ENCODE peak calls at places on chromosome 13, in eight cellular contexts. One of them, this sample, is unnamed.

GRCh38 chr13:98848736-98849135 is 96.3 kb upstream of the SLC15A1 start:
- DNase-seq in ascending aorta: no peak
- DNase-seq in OCI-LY7: no peak
- DNase-seq in ovary: no peak
- DNase-seq in tibial nerve: no peak
- DNase-seq in thoracic aorta: no peak
- DNase-seq in aorta: peak; percentile 78
- DNase-seq in cardiac muscle cell: no peak
- DNase-seq in this sample: no peak

GRCh38 chr13:111338841-111339240 is 18.4 kb downstream of the TEX29 start:
- DNase-seq in thoracic aorta: no peak
- DNase-seq in OCI-LY7: no peak
- DNase-seq in tibial nerve: no peak
- DNase-seq in ovary: no peak
- DNase-seq in cardiac muscle cell: no peak
- DNase-seq in ascending aorta: no peak
- DNase-seq in aorta: peak; percentile 29
- DNase-seq in this sample: no peak

GRCh38 chr13:109684836-109685602 is 101.4 kb downstream of the IRS2 start:
- DNase-seq in aorta: no peak
- DNase-seq in cardiac muscle cell: peak; percentile 84
- DNase-seq in ascending aorta: no peak
- DNase-seq in OCI-LY7: no peak
- DNase-seq in tibial nerve: peak; percentile 31
- DNase-seq in ovary: peak; percentile 52
- DNase-seq in thoracic aorta: no peak
- DNase-seq in this sample: no peak

GRCh38 chr13:86135856-86136255 is 336.6 kb upstream of the SLITRK6 start:
- DNase-seq in cardiac muscle cell: no peak
- DNase-seq in ovary: no peak
- DNase-seq in ascending aorta: no peak
- DNase-seq in aorta: no peak
- DNase-seq in tibial nerve: no peak
- DNase-seq in thoracic aorta: no peak
- DNase-seq in OCI-LY7: no peak
- DNase-seq in this sample: no peak

GRCh38 chr13:77565635-77566034 is 30.1 kb downstream of the SCEL start:
- DNase-seq in OCI-LY7: peak; percentile 39
- DNase-seq in thoracic aorta: no peak
- DNase-seq in tibial nerve: no peak
- DNase-seq in aorta: no peak
- DNase-seq in ascending aorta: no peak
- DNase-seq in cardiac muscle cell: peak; percentile 58
- DNase-seq in ovary: no peak
- DNase-seq in this sample: no peak

GRCh38 chr13:71867101-71867814 is at the start of gene DACH1:
- DNase-seq in tibial nerve: peak; percentile 17
- DNase-seq in OCI-LY7: no peak
- DNase-seq in thoracic aorta: no peak
- DNase-seq in aorta: peak; percentile 42
- DNase-seq in ascending aorta: no peak
- DNase-seq in cardiac muscle cell: peak; percentile 64
- DNase-seq in ovary: no peak
- DNase-seq in this sample: peak; percentile 13

GRCh38 chr13:28401303-28402056 is 93.4 kb downstream of the FLT1 start:
- DNase-seq in OCI-LY7: no peak
- DNase-seq in tibial nerve: no peak
- DNase-seq in ascending aorta: no peak
- DNase-seq in cardiac muscle cell: peak; percentile 89
- DNase-seq in thoracic aorta: no peak
- DNase-seq in ovary: no peak
- DNase-seq in aorta: no peak
- DNase-seq in this sample: no peak

GRCh38 chr13:91802957-91803356 is 404.5 kb downstream of the GPC5 start:
- DNase-seq in ascending aorta: no peak
- DNase-seq in cardiac muscle cell: no peak
- DNase-seq in ovary: no peak
- DNase-seq in thoracic aorta: no peak
- DNase-seq in aorta: no peak
- DNase-seq in tibial nerve: no peak
- DNase-seq in OCI-LY7: no peak
- DNase-seq in this sample: no peak

GRCh38 chr13:27627377-27627776 is 5.7 kb downstream of the POLR1D start:
- DNase-seq in ovary: no peak
- DNase-seq in tibial nerve: no peak
- DNase-seq in cardiac muscle cell: no peak
- DNase-seq in ascending aorta: no peak
- DNase-seq in aorta: no peak
- DNase-seq in thoracic aorta: no peak
- DNase-seq in OCI-LY7: no peak
- DNase-seq in this sample: no peak

GRCh38 chr13:73658639-73659038 is 475.6 kb downstream of the KLF12 start:
- DNase-seq in thoracic aorta: no peak
- DNase-seq in tibial nerve: no peak
- DNase-seq in ovary: no peak
- DNase-seq in cardiac muscle cell: no peak
- DNase-seq in OCI-LY7: no peak
- DNase-seq in aorta: no peak
- DNase-seq in ascending aorta: no peak
- DNase-seq in this sample: no peak

GRCh38 chr13:58437436-58437835 is 805.9 kb downstream of the PCDH17 start:
- DNase-seq in thoracic aorta: no peak
- DNase-seq in ovary: no peak
- DNase-seq in cardiac muscle cell: no peak
- DNase-seq in OCI-LY7: no peak
- DNase-seq in tibial nerve: no peak
- DNase-seq in aorta: no peak
- DNase-seq in ascending aorta: no peak
- DNase-seq in this sample: no peak

DNA sequence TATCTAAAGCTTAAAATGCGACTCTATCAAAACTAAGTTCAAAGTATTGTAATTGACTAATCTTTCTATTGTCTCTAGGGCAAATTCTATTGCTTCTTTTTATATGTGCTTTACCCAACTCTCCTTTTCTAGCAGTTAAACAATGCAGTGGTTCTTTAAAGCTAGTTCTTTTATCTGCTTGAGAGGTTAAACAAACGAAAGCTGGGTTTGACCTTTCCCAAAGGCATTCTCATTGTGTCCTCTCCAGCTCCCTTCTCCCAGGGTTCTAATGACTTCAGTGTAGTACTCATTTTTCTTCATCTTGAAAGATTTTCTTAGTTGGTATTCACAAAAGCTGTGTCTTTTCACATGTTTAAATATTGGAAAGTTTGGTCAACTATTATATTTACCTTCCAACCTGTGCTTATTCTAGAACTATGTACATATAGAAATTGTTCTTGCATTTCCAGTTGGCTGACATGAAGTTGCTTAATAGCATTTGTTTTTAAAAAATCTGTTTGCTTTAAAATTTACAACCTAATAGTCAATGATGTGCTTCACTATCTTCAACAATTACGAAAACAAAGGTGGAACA is 1.5 kb downstream of the WASF3 start:
- DNase-seq in OCI-LY7: no peak
- DNase-seq in thoracic aorta: no peak
- DNase-seq in ovary: no peak
- DNase-seq in tibial nerve: no peak
- DNase-seq in aorta: no peak
- DNase-seq in ascending aorta: no peak
- DNase-seq in cardiac muscle cell: peak; percentile 14
- DNase-seq in this sample: no peak
- H3K4me3 ChIP-seq in OCI-LY7: no peak overlapping the region
- H3K4me3 ChIP-seq in thoracic aorta: peak overlapping the region; percentile 91
- H3K4me3 ChIP-seq in ovary: peak overlapping the region; percentile 59
- H3K4me3 ChIP-seq in tibial nerve: no peak overlapping the region
- H3K4me3 ChIP-seq in aorta: no peak overlapping the region
- H3K4me3 ChIP-seq in ascending aorta: peak overlapping the region; percentile 70
- H3K4me3 ChIP-seq in cardiac muscle cell: peak overlapping the region; percentile 98
- H3K4me3 ChIP-seq in this sample: peak overlapping the region; percentile 82

DNA sequence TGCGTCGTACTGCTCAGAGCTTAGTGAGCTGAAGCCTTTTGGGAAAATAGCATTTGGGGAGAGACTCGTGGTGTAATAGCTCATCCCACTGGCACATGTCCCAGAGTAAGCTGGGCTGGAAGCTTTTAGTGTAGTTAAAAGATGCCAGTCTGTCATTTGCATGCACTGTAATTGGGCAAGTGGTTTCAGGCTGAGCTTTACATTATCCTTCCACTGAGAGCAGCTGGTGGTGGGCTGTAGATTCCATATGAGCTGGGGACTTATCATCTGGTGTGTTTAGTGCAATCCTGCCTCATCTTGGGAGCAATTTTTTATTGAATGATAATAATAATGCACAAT is 69.9 kb downstream of the LRCH1 start:
- DNase-seq in cardiac muscle cell: peak; percentile 87
- DNase-seq in ascending aorta: no peak
- DNase-seq in thoracic aorta: no peak
- DNase-seq in OCI-LY7: peak; percentile 25
- DNase-seq in tibial nerve: peak; percentile 63
- DNase-seq in ovary: peak; percentile 69
- DNase-seq in aorta: peak; percentile 53
- DNase-seq in this sample: peak; percentile 29
- H3K4me1 ChIP-seq in cardiac muscle cell: peaks cover 17% of the 10 kb centered on the region
- H3K4me1 ChIP-seq in ascending aorta: peaks cover 45% of the 10 kb centered on the region
- H3K4me1 ChIP-seq in thoracic aorta: peaks cover 35% of the 10 kb centered on the region
- H3K4me1 ChIP-seq in OCI-LY7: peaks cover 85% of the 10 kb centered on the region
- H3K4me1 ChIP-seq in tibial nerve: no peaks in the 10 kb centered on the region
- H3K4me1 ChIP-seq in ovary: peaks cover 2% of the 10 kb centered on the region
- H3K4me1 ChIP-seq in aorta: peaks cover 11% of the 10 kb centered on the region
- H3K4me1 ChIP-seq in this sample: peaks cover 15% of the 10 kb centered on the region

GRCh38 chr13:97109841-97110492 is 112.2 kb upstream of the MBNL2 start:
- DNase-seq in ascending aorta: peak; percentile 66
- DNase-seq in tibial nerve: peak; percentile 86
- DNase-seq in ovary: peak; percentile 91
- DNase-seq in cardiac muscle cell: peak; percentile 95
- DNase-seq in thoracic aorta: peak; percentile 57
- DNase-seq in OCI-LY7: peak; percentile 45
- DNase-seq in aorta: peak; percentile 94
- DNase-seq in this sample: peak; percentile 91
- H3K4me3 ChIP-seq in ascending aorta: no peak overlapping the region
- H3K4me3 ChIP-seq in tibial nerve: no peak overlapping the region
- H3K4me3 ChIP-seq in ovary: no peak overlapping the region
- H3K4me3 ChIP-seq in cardiac muscle cell: no peak overlapping the region
- H3K4me3 ChIP-seq in thoracic aorta: peak overlapping the region; percentile 63
- H3K4me3 ChIP-seq in OCI-LY7: no peak overlapping the region
- H3K4me3 ChIP-seq in aorta: no peak overlapping the region
- H3K4me3 ChIP-seq in this sample: peak overlapping the region; percentile 19

GRCh38 chr13:113413178-113413897 is 40.0 kb downstream of the ADPRHL1 start:
- DNase-seq in OCI-LY7: no peak
- DNase-seq in ovary: no peak
- DNase-seq in ascending aorta: peak; percentile 33
- DNase-seq in cardiac muscle cell: no peak
- DNase-seq in thoracic aorta: peak; percentile 31
- DNase-seq in tibial nerve: no peak
- DNase-seq in aorta: peak; percentile 78
- DNase-seq in this sample: peak; percentile 87
- H3K4me1 ChIP-seq in OCI-LY7: peaks cover 18% of the 10 kb centered on the region
- H3K4me1 ChIP-seq in ovary: no peaks in the 10 kb centered on the region
- H3K4me1 ChIP-seq in ascending aorta: peaks cover 39% of the 10 kb centered on the region
- H3K4me1 ChIP-seq in cardiac muscle cell: peaks cover 2% of the 10 kb centered on the region
- H3K4me1 ChIP-seq in thoracic aorta: peaks cover 27% of the 10 kb centered on the region
- H3K4me1 ChIP-seq in tibial nerve: no peaks in the 10 kb centered on the region
- H3K4me1 ChIP-seq in aorta: no peaks in the 10 kb centered on the region
- H3K4me1 ChIP-seq in this sample: peaks cover 41% of the 10 kb centered on the region

GRCh38 chr13:48401480-48401879 is 11.4 kb downstream of the LPAR6 start:
- DNase-seq in cardiac muscle cell: no peak
- DNase-seq in ovary: no peak
- DNase-seq in tibial nerve: no peak
- DNase-seq in thoracic aorta: no peak
- DNase-seq in aorta: no peak
- DNase-seq in OCI-LY7: no peak
- DNase-seq in ascending aorta: no peak
- DNase-seq in this sample: no peak

GRCh38 chr13:48400090-48400694 is 12.7 kb downstream of the LPAR6 start:
- DNase-seq in ovary: no peak
- DNase-seq in ascending aorta: no peak
- DNase-seq in cardiac muscle cell: no peak
- DNase-seq in OCI-LY7: no peak
- DNase-seq in thoracic aorta: no peak
- DNase-seq in tibial nerve: no peak
- DNase-seq in aorta: no peak
- DNase-seq in this sample: no peak

GRCh38 chr13:48398450-48399095 is 14.3 kb downstream of the LPAR6 start:
- DNase-seq in cardiac muscle cell: no peak
- DNase-seq in aorta: no peak
- DNase-seq in ovary: no peak
- DNase-seq in tibial nerve: no peak
- DNase-seq in ascending aorta: no peak
- DNase-seq in OCI-LY7: no peak
- DNase-seq in thoracic aorta: no peak
- DNase-seq in this sample: no peak

GRCh38 chr13:48402325-48402962 is 10.5 kb downstream of the LPAR6 start:
- DNase-seq in ascending aorta: no peak
- DNase-seq in OCI-LY7: no peak
- DNase-seq in thoracic aorta: no peak
- DNase-seq in ovary: no peak
- DNase-seq in cardiac muscle cell: no peak
- DNase-seq in aorta: no peak
- DNase-seq in tibial nerve: no peak
- DNase-seq in this sample: no peak

DNA sequence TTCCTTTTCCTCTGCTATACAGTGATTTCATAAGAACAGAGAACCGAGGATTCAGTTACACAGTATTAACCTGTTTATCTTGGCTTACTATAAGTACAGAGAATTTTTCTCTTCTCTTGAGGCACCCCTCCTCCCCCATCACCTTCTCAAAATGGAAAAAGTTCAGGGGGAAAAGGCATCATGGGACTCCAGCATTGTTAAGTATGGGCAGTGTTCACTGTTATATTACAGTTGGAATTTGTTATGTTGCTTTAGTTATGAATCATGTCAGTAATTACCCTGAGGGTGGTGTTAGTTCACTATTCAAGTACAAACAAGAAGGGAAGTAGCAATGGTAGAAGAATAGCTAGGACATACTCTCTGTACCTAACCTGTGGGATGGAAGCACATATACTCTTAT is 12.1 kb downstream of the LPAR6 start:
- DNase-seq in thoracic aorta: no peak
- DNase-seq in ovary: no peak
- DNase-seq in OCI-LY7: peak; percentile 14
- DNase-seq in tibial nerve: no peak
- DNase-seq in cardiac muscle cell: peak; percentile 72
- DNase-seq in ascending aorta: no peak
- DNase-seq in aorta: no peak
- DNase-seq in this sample: no peak
- H3K4me3 ChIP-seq in thoracic aorta: peak overlapping the region; percentile 21
- H3K4me3 ChIP-seq in ovary: no peak overlapping the region
- H3K4me3 ChIP-seq in OCI-LY7: no peak overlapping the region
- H3K4me3 ChIP-seq in tibial nerve: no peak overlapping the region
- H3K4me3 ChIP-seq in cardiac muscle cell: no peak overlapping the region
- H3K4me3 ChIP-seq in ascending aorta: no peak overlapping the region
- H3K4me3 ChIP-seq in aorta: no peak overlapping the region
- H3K4me3 ChIP-seq in this sample: no peak overlapping the region

This sample was measured in psoas muscle.